ENCODE peak calls at places on chromosomes 5 and 9, in ten cellular contexts. One of them, this sample, is unnamed.

GRCh38 chr9:74887041-74887980 is at the start of gene TRPM6:
- DNase-seq in transverse colon: peak; percentile 84
- DNase-seq in stomach: peak; percentile 77
- DNase-seq in GM06990: peak; percentile 10
- DNase-seq in OCI-LY7: no peak
- DNase-seq in HCT116: peak; percentile 42
- DNase-seq in adrenal gland: peak; percentile 70
- DNase-seq in brain microvascular endothelial cell: peak; percentile 38
- DNase-seq in body of pancreas: peak; percentile 89
- DNase-seq in thyroid gland: peak; percentile 75
- DNase-seq in this sample: peak; percentile 76

GRCh38 chr9:90770927-90771326 is 30.7 kb upstream of the SYK start:
- DNase-seq in HCT116: no peak
- DNase-seq in thyroid gland: no peak
- DNase-seq in brain microvascular endothelial cell: no peak
- DNase-seq in adrenal gland: no peak
- DNase-seq in body of pancreas: no peak
- DNase-seq in OCI-LY7: no peak
- DNase-seq in transverse colon: peak; percentile 36
- DNase-seq in stomach: no peak
- DNase-seq in GM06990: no peak
- DNase-seq in this sample: no peak

GRCh38 chr5:124706729-124707361 is 39.6 kb downstream of the ZNF608 start:
- DNase-seq in HCT116: no peak
- DNase-seq in adrenal gland: no peak
- DNase-seq in transverse colon: peak; percentile 31
- DNase-seq in stomach: peak; percentile 52
- DNase-seq in OCI-LY7: peak; percentile 53
- DNase-seq in brain microvascular endothelial cell: no peak
- DNase-seq in thyroid gland: peak; percentile 32
- DNase-seq in body of pancreas: peak; percentile 90
- DNase-seq in GM06990: no peak
- DNase-seq in this sample: no peak

GRCh38 chr9:131167146-131167692 is 41.8 kb downstream of the NUP214 start:
- DNase-seq in brain microvascular endothelial cell: no peak
- DNase-seq in body of pancreas: peak; percentile 36
- DNase-seq in OCI-LY7: no peak
- DNase-seq in stomach: peak; percentile 35
- DNase-seq in adrenal gland: no peak
- DNase-seq in thyroid gland: no peak
- DNase-seq in transverse colon: no peak
- DNase-seq in GM06990: no peak
- DNase-seq in HCT116: no peak
- DNase-seq in this sample: peak; percentile 9

GRCh38 chr5:147075187-147075586 is 159.6 kb upstream of the STK32A start:
- DNase-seq in adrenal gland: no peak
- DNase-seq in GM06990: no peak
- DNase-seq in OCI-LY7: no peak
- DNase-seq in stomach: no peak
- DNase-seq in brain microvascular endothelial cell: no peak
- DNase-seq in body of pancreas: no peak
- DNase-seq in transverse colon: no peak
- DNase-seq in HCT116: no peak
- DNase-seq in thyroid gland: no peak
- DNase-seq in this sample: peak; percentile 24

GRCh38 chr5:177966009-177966838 is 29.8 kb downstream of the PROP1 start:
- DNase-seq in OCI-LY7: no peak
- DNase-seq in stomach: no peak
- DNase-seq in GM06990: no peak
- DNase-seq in body of pancreas: no peak
- DNase-seq in brain microvascular endothelial cell: no peak
- DNase-seq in adrenal gland: no peak
- DNase-seq in transverse colon: no peak
- DNase-seq in thyroid gland: no peak
- DNase-seq in HCT116: no peak
- DNase-seq in this sample: no peak

GRCh38 chr5:133900498-133901270 is 67.7 kb downstream of the C5orf15 start:
- DNase-seq in transverse colon: no peak
- DNase-seq in GM06990: no peak
- DNase-seq in body of pancreas: no peak
- DNase-seq in OCI-LY7: no peak
- DNase-seq in thyroid gland: no peak
- DNase-seq in stomach: no peak
- DNase-seq in HCT116: no peak
- DNase-seq in adrenal gland: no peak
- DNase-seq in brain microvascular endothelial cell: no peak
- DNase-seq in this sample: no peak

GRCh38 chr9:88418715-88419540 is 30.7 kb downstream of the SPIN1 start:
- DNase-seq in thyroid gland: no peak
- DNase-seq in adrenal gland: no peak
- DNase-seq in body of pancreas: no peak
- DNase-seq in transverse colon: no peak
- DNase-seq in brain microvascular endothelial cell: peak; percentile 45
- DNase-seq in OCI-LY7: no peak
- DNase-seq in stomach: no peak
- DNase-seq in GM06990: no peak
- DNase-seq in HCT116: no peak
- DNase-seq in this sample: peak; percentile 78

GRCh38 chr5:172800088-172800551 is 29.1 kb upstream of the DUSP1 start:
- DNase-seq in body of pancreas: peak; percentile 24
- DNase-seq in GM06990: no peak
- DNase-seq in thyroid gland: peak; percentile 20
- DNase-seq in brain microvascular endothelial cell: peak; percentile 98
- DNase-seq in transverse colon: peak; percentile 58
- DNase-seq in HCT116: no peak
- DNase-seq in adrenal gland: peak; percentile 77
- DNase-seq in stomach: peak; percentile 58
- DNase-seq in OCI-LY7: no peak
- DNase-seq in this sample: peak; percentile 96

GRCh38 chr5:109880907-109881685 is 191.4 kb downstream of the MAN2A1 start:
- DNase-seq in brain microvascular endothelial cell: peak; percentile 51
- DNase-seq in HCT116: no peak
- DNase-seq in stomach: no peak
- DNase-seq in adrenal gland: no peak
- DNase-seq in transverse colon: no peak
- DNase-seq in body of pancreas: peak; percentile 28
- DNase-seq in GM06990: no peak
- DNase-seq in thyroid gland: no peak
- DNase-seq in OCI-LY7: no peak
- DNase-seq in this sample: no peak

GRCh38 chr5:87390075-87390474 is 22.7 kb downstream of the CCNH start:
- DNase-seq in HCT116: no peak
- DNase-seq in brain microvascular endothelial cell: no peak
- DNase-seq in adrenal gland: no peak
- DNase-seq in GM06990: no peak
- DNase-seq in thyroid gland: peak; percentile 10
- DNase-seq in transverse colon: no peak
- DNase-seq in body of pancreas: no peak
- DNase-seq in OCI-LY7: no peak
- DNase-seq in stomach: no peak
- DNase-seq in this sample: no peak
- H3K36me3 ChIP-seq in HCT116: peaks cover 62% of the 10 kb centered on the region
- H3K36me3 ChIP-seq in brain microvascular endothelial cell: peaks cover 37% of the 10 kb centered on the region
- H3K36me3 ChIP-seq in adrenal gland: no peaks in the 10 kb centered on the region
- H3K36me3 ChIP-seq in GM06990: peaks cover 5% of the 10 kb centered on the region
- H3K36me3 ChIP-seq in thyroid gland: peaks cover 27% of the 10 kb centered on the region
- H3K36me3 ChIP-seq in transverse colon: no peaks in the 10 kb centered on the region
- H3K36me3 ChIP-seq in body of pancreas: no peaks in the 10 kb centered on the region
- H3K36me3 ChIP-seq in OCI-LY7: peaks cover 98% of the 10 kb centered on the region
- H3K36me3 ChIP-seq in stomach: peaks cover 100% of the 10 kb centered on the region
- H3K36me3 ChIP-seq in this sample: peaks cover 6% of the 10 kb centered on the region

DNA sequence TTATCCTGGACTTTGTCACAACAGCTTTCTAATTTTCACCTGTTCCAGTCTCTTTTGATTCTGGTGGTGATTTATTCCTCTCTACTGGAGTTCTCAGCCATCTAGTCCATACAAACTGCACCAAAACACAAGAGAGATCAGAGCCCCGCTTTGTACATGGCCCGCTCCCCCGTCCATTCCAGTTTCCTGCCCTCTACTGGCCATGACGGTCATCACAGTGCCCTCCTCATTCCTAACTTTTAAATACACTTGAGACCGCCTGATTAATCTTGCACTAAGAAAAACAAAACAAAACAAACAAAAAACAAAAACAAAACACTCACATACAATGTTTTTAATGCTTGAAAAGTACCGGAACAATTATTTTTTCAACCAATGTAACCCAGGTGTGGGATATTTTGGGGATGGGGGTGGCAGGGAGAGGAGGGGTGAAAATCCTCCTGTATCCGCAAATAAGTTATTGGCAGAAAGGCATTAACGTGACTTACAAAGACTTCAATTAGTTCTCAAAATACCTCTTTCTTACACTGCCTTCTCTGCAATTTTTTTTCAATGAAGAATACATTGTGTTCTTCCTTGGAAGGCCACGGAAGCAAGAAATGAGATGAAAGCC is 84.8 kb upstream of the PAM start:
- DNase-seq in GM06990: no peak
- DNase-seq in HCT116: peak; percentile 47
- DNase-seq in thyroid gland: peak; percentile 16
- DNase-seq in stomach: no peak
- DNase-seq in transverse colon: no peak
- DNase-seq in adrenal gland: peak; percentile 61
- DNase-seq in OCI-LY7: no peak
- DNase-seq in body of pancreas: peak; percentile 37
- DNase-seq in brain microvascular endothelial cell: peak; percentile 14
- DNase-seq in this sample: no peak
- TF ChIP-seq CTCF in GM06990: peak; percentile 69
- TF ChIP-seq CTCF in HCT116: peak; percentile 90
- TF ChIP-seq CTCF in thyroid gland: peak; percentile 45
- TF ChIP-seq CTCF in stomach: no peak
- TF ChIP-seq CTCF in transverse colon: peak; percentile 8
- TF ChIP-seq CTCF in adrenal gland: peak; percentile 17
- TF ChIP-seq CTCF in OCI-LY7: peak; percentile 62
- TF ChIP-seq CTCF in body of pancreas: no peak
- TF ChIP-seq CTCF in brain microvascular endothelial cell: peak; percentile 79
- TF ChIP-seq CTCF in this sample: peak; percentile 35

DNA sequence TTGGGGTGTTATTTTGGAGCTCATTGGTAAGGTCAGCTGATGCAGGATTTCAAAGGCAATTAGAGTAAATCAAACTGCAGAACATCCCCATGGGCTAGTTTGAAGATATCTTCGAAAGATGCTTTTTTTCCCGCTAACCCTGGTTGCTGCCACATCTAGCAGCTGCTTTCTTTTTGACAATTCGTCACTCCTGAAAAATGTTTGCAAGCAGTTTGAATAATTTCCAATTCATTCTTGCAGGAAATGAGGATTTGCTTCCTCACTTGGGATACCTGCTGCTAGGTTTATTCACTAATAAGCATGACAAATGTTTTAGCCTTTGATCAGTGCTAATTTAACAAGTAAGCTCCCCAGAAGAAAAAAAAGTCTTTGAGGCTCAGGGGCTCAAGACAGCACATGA is 649.6 kb upstream of the RORB start:
- DNase-seq in brain microvascular endothelial cell: no peak
- DNase-seq in transverse colon: no peak
- DNase-seq in stomach: no peak
- DNase-seq in OCI-LY7: no peak
- DNase-seq in HCT116: no peak
- DNase-seq in thyroid gland: no peak
- DNase-seq in adrenal gland: no peak
- DNase-seq in GM06990: no peak
- DNase-seq in body of pancreas: no peak
- DNase-seq in this sample: no peak
- H3K4me3 ChIP-seq in brain microvascular endothelial cell: no peak overlapping the region
- H3K4me3 ChIP-seq in transverse colon: no peak overlapping the region
- H3K4me3 ChIP-seq in stomach: no peak overlapping the region
- H3K4me3 ChIP-seq in OCI-LY7: no peak overlapping the region
- H3K4me3 ChIP-seq in HCT116: no peak overlapping the region
- H3K4me3 ChIP-seq in thyroid gland: no peak overlapping the region
- H3K4me3 ChIP-seq in adrenal gland: no peak overlapping the region
- H3K4me3 ChIP-seq in GM06990: no peak overlapping the region
- H3K4me3 ChIP-seq in body of pancreas: no peak overlapping the region
- H3K4me3 ChIP-seq in this sample: no peak overlapping the region

DNA sequence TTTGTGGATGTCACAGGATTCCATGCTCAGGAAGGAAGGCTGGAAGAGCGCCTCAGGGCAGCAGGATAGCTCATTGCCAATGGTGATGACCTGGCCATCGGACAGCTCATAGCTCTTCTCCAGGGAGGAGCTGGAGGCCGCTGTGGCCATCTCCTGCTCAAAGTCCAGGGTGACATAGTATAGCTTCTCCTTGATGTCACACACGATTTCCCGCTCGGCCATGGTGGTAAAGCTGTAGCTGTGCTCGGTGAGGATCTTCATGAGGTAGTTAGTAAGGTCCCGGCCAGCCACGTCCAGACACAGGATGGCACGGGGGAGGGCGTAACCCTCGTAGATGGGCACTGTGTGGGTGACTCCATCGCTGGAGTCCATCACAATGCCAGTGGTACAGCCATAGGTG is 24.3 kb upstream of the RAPGEF6 start:
- DNase-seq in HCT116: no peak
- DNase-seq in body of pancreas: no peak
- DNase-seq in brain microvascular endothelial cell: no peak
- DNase-seq in thyroid gland: no peak
- DNase-seq in adrenal gland: no peak
- DNase-seq in OCI-LY7: no peak
- DNase-seq in transverse colon: no peak
- DNase-seq in stomach: no peak
- DNase-seq in GM06990: no peak
- DNase-seq in this sample: no peak
- H3K36me3 ChIP-seq in HCT116: no peaks in the 10 kb centered on the region
- H3K36me3 ChIP-seq in body of pancreas: no peaks in the 10 kb centered on the region
- H3K36me3 ChIP-seq in brain microvascular endothelial cell: peaks cover 28% of the 10 kb centered on the region
- H3K36me3 ChIP-seq in thyroid gland: peaks cover 29% of the 10 kb centered on the region
- H3K36me3 ChIP-seq in adrenal gland: no peaks in the 10 kb centered on the region
- H3K36me3 ChIP-seq in OCI-LY7: peaks cover 47% of the 10 kb centered on the region
- H3K36me3 ChIP-seq in transverse colon: peaks cover 5% of the 10 kb centered on the region
- H3K36me3 ChIP-seq in stomach: peaks cover 64% of the 10 kb centered on the region
- H3K36me3 ChIP-seq in GM06990: peaks cover 8% of the 10 kb centered on the region
- H3K36me3 ChIP-seq in this sample: peaks cover 6% of the 10 kb centered on the region

GRCh38 chr9:130058154-130058553 is 4.4 kb downstream of the GPR107 start:
- DNase-seq in brain microvascular endothelial cell: no peak
- DNase-seq in GM06990: no peak
- DNase-seq in adrenal gland: no peak
- DNase-seq in thyroid gland: no peak
- DNase-seq in OCI-LY7: no peak
- DNase-seq in stomach: no peak
- DNase-seq in transverse colon: no peak
- DNase-seq in body of pancreas: no peak
- DNase-seq in HCT116: no peak
- DNase-seq in this sample: no peak
- TF ChIP-seq CTCF in brain microvascular endothelial cell: peak; percentile 49
- TF ChIP-seq CTCF in GM06990: peak; percentile 7
- TF ChIP-seq CTCF in adrenal gland: no peak
- TF ChIP-seq CTCF in thyroid gland: no peak
- TF ChIP-seq CTCF in OCI-LY7: peak; percentile 38
- TF ChIP-seq CTCF in stomach: no peak
- TF ChIP-seq CTCF in transverse colon: peak; percentile 39
- TF ChIP-seq CTCF in body of pancreas: no peak
- TF ChIP-seq CTCF in HCT116: peak; percentile 43
- TF ChIP-seq CTCF in this sample: peak; percentile 24

DNA sequence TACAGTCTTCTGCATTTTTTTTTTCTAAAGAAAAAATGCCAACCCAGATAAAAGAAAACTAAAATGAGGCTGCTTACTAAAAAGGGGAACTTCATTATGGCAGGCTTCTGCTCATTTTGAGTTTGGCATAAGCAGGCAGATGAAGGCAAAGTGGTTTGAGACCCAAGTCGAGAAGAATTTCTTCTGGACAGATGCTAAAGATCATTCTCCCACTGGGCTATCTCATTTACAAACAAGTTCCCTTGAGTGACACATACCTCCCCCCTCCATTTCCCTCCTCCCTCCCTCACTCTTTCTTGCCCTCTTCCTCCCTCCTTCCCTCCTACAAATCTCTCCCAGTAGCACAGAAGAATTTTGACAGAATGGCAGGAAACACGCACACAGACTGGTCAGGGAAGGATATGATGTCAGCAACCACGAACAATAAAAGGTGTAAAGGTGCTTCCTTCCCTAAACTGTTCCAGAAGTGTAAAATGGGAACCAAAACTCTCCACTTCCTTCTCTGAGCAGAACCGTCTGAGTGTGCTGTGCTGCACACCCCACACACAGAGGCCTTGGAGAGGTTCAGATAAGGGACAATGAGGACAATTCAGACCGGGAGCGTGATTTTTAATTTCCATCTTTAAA is 55.9 kb downstream of the MEF2C start:
- DNase-seq in body of pancreas: no peak
- DNase-seq in HCT116: peak; percentile 47
- DNase-seq in adrenal gland: peak; percentile 56
- DNase-seq in transverse colon: peak; percentile 33
- DNase-seq in OCI-LY7: peak; percentile 83
- DNase-seq in brain microvascular endothelial cell: peak; percentile 84
- DNase-seq in GM06990: peak; percentile 87
- DNase-seq in stomach: no peak
- DNase-seq in thyroid gland: no peak
- DNase-seq in this sample: peak; percentile 25
- H3K4me3 ChIP-seq in body of pancreas: no peak overlapping the region
- H3K4me3 ChIP-seq in HCT116: peak overlapping the region; percentile 35
- H3K4me3 ChIP-seq in adrenal gland: no peak overlapping the region
- H3K4me3 ChIP-seq in transverse colon: no peak overlapping the region
- H3K4me3 ChIP-seq in OCI-LY7: peak overlapping the region; percentile 54
- H3K4me3 ChIP-seq in brain microvascular endothelial cell: no peak overlapping the region
- H3K4me3 ChIP-seq in GM06990: peak overlapping the region; percentile 71
- H3K4me3 ChIP-seq in stomach: no peak overlapping the region
- H3K4me3 ChIP-seq in thyroid gland: no peak overlapping the region
- H3K4me3 ChIP-seq in this sample: no peak overlapping the region